ENCODE peak calls at places on chromosome 4, in four cellular contexts. T, H, Z and N are unnamed samples.

GRCh38 chr4:152360045-152360410 is 175.9 kb downstream of the FBXW7 start:
- DNase-seq in H (peak; percentile 6), Z (no peak), T (no peak), N (no peak)

GRCh38 chr4:31291238-31291637 is 571.1 kb downstream of the PCDH7 start:
- DNase-seq in T (no peak), H (no peak), Z (no peak), N (no peak)

GRCh38 chr4:185566972-185567749 is 31.9 kb upstream of the PDLIM3 start:
- DNase-seq in T (peak; percentile 60), H (peak; percentile 96), Z (no peak), N (no peak)

GRCh38 chr4:27861381-27861787 is 1000.7 kb downstream of the STIM2 start:
- DNase-seq in Z (peak; percentile 12), H (peak; percentile 49), T (no peak), N (no peak)

GRCh38 chr4:184168406-184169019 is 49.2 kb downstream of the ENPP6 start:
- DNase-seq in T (peak; percentile 80), Z (peak; percentile 87), H (peak; percentile 79), N (peak; percentile 6)

GRCh38 chr4:86498560-86499166 is 95.5 kb upstream of the PTPN13 start:
- DNase-seq in Z (no peak), T (no peak), H (peak; percentile 78), N (no peak)

GRCh38 chr4:154004859-154005520 is 216.1 kb upstream of the SFRP2 start:
- DNase-seq in H (peak; percentile 45), T (no peak), Z (no peak), N (no peak)

GRCh38 chr4:185924458-185924857 is 112.5 kb upstream of the SORBS2 start:
- DNase-seq in H (no peak), T (no peak), Z (no peak), N (no peak)

GRCh38 chr4:5839751-5840674 is 52.9 kb downstream of the CRMP1 start:
- DNase-seq in T (no peak), Z (no peak), H (peak; percentile 81), N (no peak)

GRCh38 chr4:183637461-183637860 is 21.5 kb downstream of the RWDD4 start:
- DNase-seq in T (no peak), H (peak; percentile 12), Z (no peak), N (no peak)

GRCh38 chr4:113446019-113446418 is 315.5 kb downstream of the CAMK2D start:
- DNase-seq in H (peak; percentile 66), T (no peak), Z (no peak), N (no peak)

GRCh38 chr4:132955146-132955545 is 193.9 kb upstream of the PCDH10 start:
- DNase-seq in H (no peak), Z (no peak), T (no peak), N (no peak)

GRCh38 chr4:140837742-140838141 is 81.6 kb upstream of the TBC1D9 start:
- DNase-seq in Z (no peak), H (no peak), T (no peak), N (no peak)

GRCh38 chr4:7879127-7879526 is 60.5 kb downstream of the AFAP1 start:
- DNase-seq in T (no peak), Z (no peak), H (no peak), N (no peak)

GRCh38 chr4:143294310-143294709 is 42.4 kb upstream of the GAB1 start:
- DNase-seq in Z (no peak), T (peak; percentile 88), H (peak; percentile 85), N (no peak)

GRCh38 chr4:146207410-146207809 is 6.9 kb upstream of the REELD1 start:
- DNase-seq in Z (no peak), H (no peak), T (no peak), N (no peak)

GRCh38 chr4:141195095-141195707 is 25.5 kb upstream of the ZNF330 start:
- DNase-seq in Z (no peak), H (no peak), T (no peak), N (no peak)

GRCh38 chr4:149264093-149264733 is 551.4 kb downstream of the IQCM start:
- DNase-seq in T (no peak), Z (peak; percentile 16), H (peak; percentile 67), N (no peak)

GRCh38 chr4:187618701-187619278 is 376.8 kb upstream of the ZFP42 start:
- DNase-seq in Z (no peak), H (no peak), T (no peak), N (no peak)

GRCh38 chr4:105569851-105570207 is 17.4 kb downstream of the ARHGEF38 start:
- DNase-seq in H (no peak), T (no peak), Z (no peak), N (no peak)

GRCh38 chr4:7506572-7506971 is 71.8 kb upstream of the PSAPL1 start:
- DNase-seq in H (no peak), T (no peak), Z (no peak), N (no peak)